ENCODE peak calls at places on chromosomes 7 and 10, in eight cellular contexts. Y is tibial nerve, Q is stomach, U is A549, E is sigmoid colon, B is K562, H is SK-N-SH, D is transverse colon. G is an unnamed sample. For H3K4me1, the result is how much of the 10 kb centered on the place peaks cover.

GRCh38 chr10:24730811-24731210 is 7.1 kb upstream of the ARHGAP21 start:
- DNase-seq in H (no peak), B (no peak), D (no peak), E (no peak), Y (no peak), Q (no peak), U (no peak), G (no peak)

GRCh38 chr10:92689663-92690210 is at the start of gene HHEX:
- DNase-seq in H (peak), Q (peak), E (peak), B (peak), D (peak), Y (no peak), U (peak), G (peak)

GRCh38 chr10:37125191-37125732 is at the start of gene ANKRD30A:
- DNase-seq in U (no peak), H (peak), Y (no peak), B (no peak), E (no peak), D (no peak), Q (no peak), G (peak)

GRCh38 chr10:119541046-119541445 is 1.5 kb downstream of the RGS10 start:
- DNase-seq in D (no peak), H (no peak), E (peak), B (no peak), U (no peak), Q (no peak), Y (no peak), G (no peak)

GRCh38 chr7:121872831-121873764 is at the start of gene PTPRZ1:
- DNase-seq in U (peak), H (peak), B (no peak), Q (peak), Y (no peak), E (no peak), D (no peak), G (peak)

GRCh38 chr10:106958591-106959328 is 205.7 kb downstream of the SORCS1 start:
- DNase-seq in B (no peak), E (no peak), H (peak), D (no peak), Q (no peak), U (no peak), Y (no peak), G (no peak)

GRCh38 chr10:18104223-18104872 is 35.9 kb upstream of the CACNB2 start:
- DNase-seq in U (peak), H (peak), D (peak), Y (peak), B (peak), Q (peak), E (no peak), G (no peak)

GRCh38 chr7:65955718-65956117 is 26.3 kb downstream of the GUSB start:
- DNase-seq in B (no peak), D (no peak), E (no peak), Q (no peak), H (no peak), U (no peak), Y (no peak), G (no peak)

GRCh38 chr10:32548208-32548607 is 102.3 kb downstream of the CCDC7 start:
- DNase-seq in Q (no peak), E (no peak), H (no peak), D (no peak), B (peak), Y (no peak), U (no peak), G (no peak)

GRCh38 chr7:43764807-43765491 is 6.5 kb downstream of the BLVRA start:
- DNase-seq in Q (no peak), Y (no peak), U (peak), H (no peak), B (peak), D (no peak), E (no peak), G (no peak)

GRCh38 chr10:106185991-106186390 is 978.5 kb downstream of the SORCS1 start:
- DNase-seq in Q (no peak), E (no peak), Y (no peak), D (no peak), U (no peak), B (no peak), H (no peak), G (no peak)

GRCh38 chr10:126905776-126906703 is 812 bp downstream of the DOCK1 start:
- DNase-seq in E (peak), Q (peak), H (peak), D (peak), U (peak), B (no peak), Y (no peak), G (no peak)
- H3K4me1 ChIP-seq in E (under half), Q (under half), H (under half), D (under half), U (under half), B (under half), Y (under half), G (under half)

GRCh38 chr10:81068446-81068845 is 530.7 kb downstream of the SH2D4B start:
- DNase-seq in Q (no peak), E (no peak), U (no peak), Y (no peak), H (no peak), B (no peak), D (no peak), G (no peak)

GRCh38 chr10:81071087-81071796 is 533.5 kb downstream of the SH2D4B start:
- DNase-seq in U (no peak), B (no peak), H (no peak), Q (no peak), E (no peak), Y (no peak), D (no peak), G (no peak)

DNA sequence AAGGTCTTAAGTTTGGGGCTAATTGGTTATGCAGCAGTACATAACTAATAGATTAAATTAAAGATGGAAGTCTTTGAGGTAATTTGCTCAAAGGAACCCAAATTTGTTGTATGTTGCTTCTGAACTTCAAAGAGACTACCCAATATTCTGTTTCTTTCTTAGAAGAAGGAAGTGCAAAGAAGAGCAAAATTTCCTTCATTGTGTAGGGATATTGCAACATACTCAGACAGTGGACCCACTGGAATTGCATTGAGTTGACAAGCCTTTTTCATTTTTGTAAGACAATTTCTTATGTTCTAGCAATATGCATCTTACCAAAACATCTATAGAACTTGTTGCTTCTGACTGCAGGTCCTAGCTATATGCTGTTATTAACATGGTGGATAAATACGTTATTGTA is 527.8 kb downstream of the SH2D4B start:
- DNase-seq in E (no peak), B (no peak), Q (no peak), U (no peak), D (no peak), H (no peak), Y (no peak), G (no peak)
- TF ChIP-seq EP300 in E (no peak), B (no peak), Q (no peak), U (no peak), D (no peak), H (no peak), Y (no peak), G (no peak)

GRCh38 chr7:158867214-158867984 is 11.0 kb downstream of the DYNC2I1 start:
- DNase-seq in Y (no peak), H (no peak), E (no peak), Q (no peak), D (no peak), U (no peak), B (no peak), G (no peak)
- H3K4me1 ChIP-seq in Y (under half), H (under half), E (under half), Q (under half), D (under half), U (under half), B (half or more), G (under half)

GRCh38 chr10:125625586-125625985 is 57.4 kb downstream of the TEX36 start:
- DNase-seq in U (no peak), E (no peak), D (no peak), Q (no peak), Y (no peak), B (no peak), H (no peak), G (no peak)

GRCh38 chr10:125626671-125627070 is 56.3 kb downstream of the TEX36 start:
- DNase-seq in U (no peak), E (no peak), D (no peak), Y (no peak), B (no peak), H (no peak), Q (no peak), G (no peak)

GRCh38 chr10:125627646-125628045 is 55.3 kb downstream of the TEX36 start:
- DNase-seq in Y (no peak), B (no peak), H (peak), U (no peak), D (no peak), Q (no peak), E (no peak), G (no peak)

GRCh38 chr10:125628251-125629049 is 54.5 kb downstream of the TEX36 start:
- DNase-seq in B (no peak), D (no peak), U (no peak), H (no peak), E (no peak), Y (no peak), Q (no peak), G (no peak)

DNA sequence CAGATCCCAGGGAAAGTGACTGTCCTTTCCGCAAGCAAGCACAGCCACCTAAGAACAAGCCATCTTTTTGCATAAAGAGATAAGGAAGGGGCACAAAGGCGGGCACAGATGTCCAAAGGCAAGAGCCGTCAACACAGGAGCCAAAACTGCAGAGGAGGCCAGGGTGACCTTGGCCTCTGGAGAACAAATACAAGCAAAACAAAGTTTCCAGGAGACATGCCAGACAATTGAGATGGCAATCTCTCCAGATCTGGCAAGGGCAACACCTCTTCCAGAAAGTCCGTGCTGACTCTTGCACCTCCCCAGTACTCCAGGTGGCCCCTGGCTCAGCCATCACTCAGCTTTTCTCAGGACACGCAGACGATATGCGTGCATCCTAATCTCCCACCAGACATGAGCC is 58.2 kb downstream of the TEX36 start:
- DNase-seq in D (no peak), Q (peak), U (no peak), E (no peak), Y (no peak), H (no peak), B (no peak), G (no peak)
- TF ChIP-seq EP300 in D (no peak), Q (no peak), U (no peak), E (no peak), Y (no peak), H (no peak), B (no peak), G (no peak)

GRCh38 chr7:964401-965231 is 10.1 kb upstream of the ADAP1 start:
- DNase-seq in U (no peak), E (peak), B (peak), Q (no peak), Y (no peak), D (no peak), H (peak), G (peak)
- H3K4me1 ChIP-seq in U (under half), E (half or more), B (under half), Q (under half), Y (under half), D (under half), H (under half), G (under half)

GRCh38 chr7:129368389-129368986 is 65.7 kb upstream of the STRIP2 start:
- DNase-seq in U (no peak), Q (no peak), D (no peak), H (no peak), B (no peak), E (no peak), Y (no peak), G (no peak)

GRCh38 chr7:129367349-129367699 is 66.9 kb upstream of the STRIP2 start:
- DNase-seq in Y (no peak), H (no peak), B (no peak), D (no peak), E (no peak), Q (no peak), U (no peak), G (no peak)

GRCh38 chr7:129370812-129371211 is 63.4 kb upstream of the STRIP2 start:
- DNase-seq in U (no peak), D (no peak), E (no peak), Q (no peak), Y (no peak), H (no peak), B (peak), G (no peak)

GRCh38 chr7:129362528-129362927 is 71.7 kb upstream of the STRIP2 start:
- DNase-seq in H (no peak), U (no peak), Y (no peak), B (no peak), E (no peak), Q (no peak), D (no peak), G (no peak)

GRCh38 chr7:129367700-129368388 is 66.4 kb upstream of the STRIP2 start:
- DNase-seq in D (peak), Y (peak), U (peak), B (peak), H (peak), Q (peak), E (peak), G (peak)
- TF ChIP-seq EP300 in D (no peak), Y (peak), U (no peak), B (no peak), H (no peak), Q (no peak), E (no peak), G (peak)

DNA sequence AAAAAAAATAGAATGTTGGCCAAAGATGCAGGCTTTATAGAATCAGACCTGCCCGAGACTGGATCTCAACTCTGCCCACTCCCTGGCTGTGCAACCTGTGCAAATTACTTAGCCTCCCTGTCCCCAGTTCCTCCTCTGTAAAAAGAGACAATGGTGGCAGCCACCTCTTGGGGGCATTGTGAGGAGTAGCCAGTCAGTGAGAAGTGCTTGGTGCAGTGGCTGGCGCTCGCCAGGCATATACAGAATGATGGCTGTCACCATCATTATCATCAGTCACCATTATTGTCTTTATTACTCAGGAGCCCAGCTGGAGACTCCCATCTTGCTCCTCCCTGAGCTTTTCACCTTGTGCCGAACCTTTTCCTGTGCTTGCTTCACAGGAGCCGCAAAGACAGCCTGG is 29.4 kb upstream of the TRIM8 start:
- DNase-seq in B (no peak), E (no peak), H (no peak), D (no peak), U (no peak), Q (no peak), Y (no peak), G (no peak)
- H3K4me1 ChIP-seq in B (under half), E (half or more), H (under half), D (half or more), U (under half), Q (under half), Y (under half), G (half or more)

GRCh38 chr7:149729586-149729982 is 43.8 kb downstream of the ZNF467 start:
- DNase-seq in Y (no peak), U (no peak), D (no peak), E (peak), H (no peak), B (no peak), Q (no peak), G (no peak)

GRCh38 chr7:149728491-149729375 is 44.7 kb downstream of the ZNF467 start:
- DNase-seq in Y (no peak), Q (no peak), D (no peak), B (no peak), E (peak), H (no peak), U (no peak), G (peak)

GRCh38 chr7:149727053-149727452 is 46.3 kb downstream of the ZNF467 start:
- DNase-seq in B (no peak), Q (no peak), H (no peak), U (no peak), E (peak), Y (no peak), D (no peak), G (no peak)

GRCh38 chr7:149725916-149726315 is 47.5 kb downstream of the ZNF467 start:
- DNase-seq in H (no peak), Y (no peak), E (peak), Q (no peak), B (no peak), U (no peak), D (no peak), G (no peak)

GRCh38 chr7:149727541-149728476 is 45.6 kb downstream of the ZNF467 start:
- DNase-seq in U (no peak), H (no peak), Q (no peak), D (no peak), B (no peak), Y (no peak), E (peak), G (no peak)
- TF ChIP-seq EP300 in U (no peak), H (no peak), Q (no peak), D (no peak), B (no peak), Y (no peak), E (no peak), G (no peak)

GRCh38 chr10:86922553-86922961 is 34.9 kb downstream of the MMRN2 start:
- DNase-seq in H (no peak), Y (no peak), D (peak), U (no peak), Q (no peak), E (no peak), B (no peak), G (no peak)
- H3K4me1 ChIP-seq in H (under half), Y (under half), D (under half), U (under half), Q (under half), E (under half), B (under half), G (under half)